ENCODE peak calls at places on chromosome X, in five cellular contexts. G, A, F, Z and Q are unnamed samples.

GRCh38 chrX:132738951-132739350 is 219.5 kb downstream of the HS6ST2 start:
- DNase-seq in G (no peak), A (no peak), Z (no peak), F (no peak), Q (no peak)

GRCh38 chrX:153642655-153643430 is 4.2 kb upstream of the DUSP9 start:
- DNase-seq in F (no peak), A (no peak), G (no peak), Z (peak), Q (no peak)

GRCh38 chrX:13598877-13599276 is 29.5 kb downstream of the EGFL6 start:
- DNase-seq in Z (no peak), G (no peak), A (no peak), F (no peak), Q (no peak)

GRCh38 chrX:129741880-129742758 is 3.3 kb downstream of the XPNPEP2 start:
- DNase-seq in Z (no peak), F (no peak), G (no peak), A (no peak), Q (no peak)

GRCh38 chrX:154775611-154776349 is 13.1 kb downstream of the DKC1 start:
- DNase-seq in F (no peak), A (no peak), G (no peak), Z (no peak), Q (no peak)

GRCh38 chrX:63761639-63762038 is 23.4 kb downstream of the ARHGEF9 start:
- DNase-seq in A (no peak), F (no peak), Z (no peak), G (no peak), Q (no peak)

GRCh38 chrX:34598360-34598759 is 58.7 kb downstream of the TMEM47 start:
- DNase-seq in A (no peak), F (no peak), G (no peak), Z (no peak), Q (no peak)

GRCh38 chrX:619812-620493 is 10.6 kb upstream of the SHOX start:
- DNase-seq in G (no peak), F (no peak), Z (peak), A (peak), Q (no peak)

GRCh38 chrX:23501974-23502373 is 165.3 kb upstream of the PRDX4 start:
- DNase-seq in A (no peak), F (no peak), G (no peak), Z (no peak), Q (no peak)

GRCh38 chrX:30906726-30907125 is 17.7 kb upstream of the TAB3 start:
- DNase-seq in G (no peak), Z (no peak), F (no peak), A (no peak), Q (no peak)

GRCh38 chrX:53440631-53441517 is 6.7 kb upstream of the HSD17B10 start:
- DNase-seq in A (peak), Z (peak), F (no peak), G (peak), Q (no peak)

GRCh38 chrX:9338986-9339385 is 125.9 kb upstream of the TBL1X start:
- DNase-seq in Z (no peak), G (no peak), F (no peak), A (no peak), Q (no peak)

GRCh38 chrX:120768681-120769080 is 107.0 kb downstream of the CT47B1 start:
- DNase-seq in G (no peak), Z (no peak), A (no peak), F (peak), Q (no peak)

GRCh38 chrX:13638826-13639225 is 14.1 kb upstream of the TCEANC start:
- DNase-seq in G (no peak), F (no peak), Z (no peak), A (no peak), Q (no peak)

GRCh38 chrX:81316163-81316562 is 114.3 kb downstream of the SH3BGRL start:
- DNase-seq in F (no peak), A (no peak), Z (no peak), G (no peak), Q (no peak)

GRCh38 chrX:129980540-129981206 is 1.8 kb upstream of the BCORL1 start:
- DNase-seq in A (no peak), G (peak), Z (peak), F (no peak), Q (no peak)

GRCh38 chrX:19627533-19627932 is 112.2 kb upstream of the MAP3K15 start:
- DNase-seq in A (no peak), F (no peak), G (no peak), Z (no peak), Q (no peak)

GRCh38 chrX:106170318-106170717 is 2.2 kb downstream of the PWWP3B start:
- DNase-seq in G (no peak), Z (no peak), A (no peak), F (no peak), Q (no peak)

GRCh38 chrX:80817002-80817401 is 7.3 kb upstream of the BRWD3 start:
- DNase-seq in Z (no peak), G (no peak), A (no peak), F (no peak), Q (no peak)

GRCh38 chrX:46306103-46306502 is 239.1 kb downstream of the ZNF674 start:
- DNase-seq in F (no peak), G (no peak), A (no peak), Z (no peak), Q (no peak)

GRCh38 chrX:103878466-103879151 is 46.6 kb upstream of the RAB9B start:
- DNase-seq in F (peak), Z (no peak), G (no peak), A (no peak), Q (peak)

GRCh38 chrX:123085311-123085940 is 98.7 kb upstream of the GRIA3 start:
- DNase-seq in G (no peak), Z (no peak), A (no peak), F (no peak), Q (no peak)

GRCh38 chrX:73922856-73923429 is 359.9 kb downstream of the CHIC1 start:
- DNase-seq in Z (no peak), G (no peak), F (no peak), A (no peak), Q (no peak)

GRCh38 chrX:66632986-66633385 is 5.9 kb downstream of the EDA2R start:
- DNase-seq in A (no peak), Z (no peak), G (no peak), F (no peak), Q (no peak)

GRCh38 chrX:43882294-43882681 is at the start of gene MAOB:
- DNase-seq in A (no peak), Z (peak), G (no peak), F (no peak), Q (no peak)

GRCh38 chrX:38212246-38212645 is 8.4 kb downstream of the SRPX start:
- DNase-seq in Z (no peak), A (no peak), G (no peak), F (no peak), Q (no peak)

GRCh38 chrX:38215141-38215540 is 5.5 kb downstream of the SRPX start:
- DNase-seq in A (no peak), Z (no peak), G (no peak), F (peak), Q (peak)

GRCh38 chrX:38220024-38220935 is at the start of gene SRPX:
- DNase-seq in Z (peak), G (no peak), A (no peak), F (no peak), Q (no peak)

GRCh38 chrX:38216642-38217041 is 4.0 kb downstream of the SRPX start:
- DNase-seq in F (no peak), Z (no peak), A (no peak), G (no peak), Q (no peak)

DNA sequence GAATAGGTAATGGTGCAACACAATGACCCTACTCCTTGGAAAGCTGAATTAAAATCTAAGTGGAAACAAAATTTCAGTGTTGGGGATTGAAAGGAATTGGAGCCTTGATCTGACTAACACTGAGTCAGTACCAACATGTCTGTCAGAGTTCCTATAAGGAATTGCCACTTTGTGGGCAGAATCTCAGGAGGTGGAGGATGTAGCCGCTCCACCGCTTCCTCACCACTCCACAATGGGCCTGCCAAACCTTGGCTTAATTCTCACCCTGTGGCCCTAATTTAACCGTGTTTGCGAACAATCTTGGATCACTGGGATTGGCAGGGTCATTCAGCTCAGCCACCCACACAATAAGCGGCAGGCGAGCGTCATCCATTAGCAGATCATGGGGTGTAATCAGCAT is 6.1 kb downstream of the SRPX start:
- DNase-seq in A (no peak), G (no peak), F (no peak), Z (no peak), Q (no peak)
- H3K4me3 ChIP-seq in A (no peak), G (no peak), F (no peak), Z (no peak), Q (peak)

GRCh38 chrX:140713174-140713539 is 3.6 kb downstream of the LINC00632 start:
- DNase-seq in A (no peak), Z (no peak), G (no peak), F (no peak), Q (no peak)
- H3K4me3 ChIP-seq in A (peak), Z (peak), G (no peak), F (no peak), Q (no peak)

GRCh38 chrX:16646366-16647168 is 3.4 kb upstream of the S100G start:
- DNase-seq in F (no peak), G (no peak), A (no peak), Z (no peak), Q (no peak)
- H3K4me3 ChIP-seq in F (no peak), G (no peak), A (no peak), Z (no peak), Q (no peak)

GRCh38 chrX:118729043-118729652 is 1.7 kb downstream of the IL13RA1 start:
- DNase-seq in G (no peak), Z (no peak), F (no peak), A (no peak), Q (no peak)
- H3K4me3 ChIP-seq in G (no peak), Z (peak), F (no peak), A (peak), Q (no peak)

GRCh38 chrX:49271341-49271740 is 1.7 kb downstream of the PPP1R3F start:
- DNase-seq in G (no peak), A (no peak), F (no peak), Z (no peak), Q (no peak)
- H3K4me3 ChIP-seq in G (no peak), A (peak), F (no peak), Z (peak), Q (no peak)